ENCODE peak calls at places on chromosome 13, in ten cellular contexts. I is upper lobe of right lung, M is mammary epithelial cell, C is pancreas, N is HL-60, D is left ventricle myocardium inferior, L is ascending aorta, S is RWPE1, B is hepatocyte, O is substantia nigra. H is an unnamed sample.
A peak's percentile ranks its signal among the peaks of the same experiment; 100 is the strongest.

GRCh38 chr13:42396501-42396900 is 124.5 kb downstream of the AKAP11 start:
- DNase-seq in C (no peak), S (no peak), N (no peak), I (no peak), D (no peak), B (no peak), M (peak; percentile 18), L (no peak), O (no peak), H (no peak)

GRCh38 chr13:112447761-112448603 is 71.8 kb downstream of the SPACA7 start:
- DNase-seq in O (no peak), I (no peak), B (no peak), D (no peak), S (no peak), L (no peak), M (no peak), N (no peak), C (peak; percentile 53), H (no peak)

GRCh38 chr13:99018418-99019180 is 40.7 kb upstream of the DOCK9 start:
- DNase-seq in L (no peak), C (no peak), B (no peak), S (no peak), O (no peak), I (no peak), D (no peak), M (peak; percentile 59), N (no peak), H (no peak)

GRCh38 chr13:75637101-75637774 is 1.1 kb downstream of the LMO7 start:
- DNase-seq in L (no peak), M (peak; percentile 18), B (no peak), N (no peak), O (no peak), C (no peak), D (no peak), I (no peak), S (no peak), H (no peak)

GRCh38 chr13:113728571-113729054 is 30.4 kb upstream of the TMEM255B start:
- DNase-seq in L (no peak), I (peak; percentile 59), M (no peak), N (no peak), C (peak; percentile 44), B (no peak), O (no peak), S (no peak), D (no peak), H (no peak)

GRCh38 chr13:98476538-98476966 is 100.4 kb downstream of the STK24 start:
- DNase-seq in L (peak; percentile 81), N (peak; percentile 93), M (peak; percentile 90), D (peak; percentile 45), I (peak; percentile 76), B (no peak), S (peak; percentile 67), C (no peak), O (no peak), H (no peak)

GRCh38 chr13:41179593-41180250 is 14.6 kb downstream of the KBTBD7 start:
- DNase-seq in M (peak; percentile 68), N (no peak), I (no peak), C (no peak), O (no peak), S (no peak), D (no peak), B (no peak), L (no peak), H (no peak)

GRCh38 chr13:23292596-23292995 is 111.8 kb downstream of the SGCG start:
- DNase-seq in B (no peak), M (no peak), I (no peak), S (no peak), O (no peak), D (no peak), L (no peak), N (no peak), C (no peak), H (no peak)

DNA sequence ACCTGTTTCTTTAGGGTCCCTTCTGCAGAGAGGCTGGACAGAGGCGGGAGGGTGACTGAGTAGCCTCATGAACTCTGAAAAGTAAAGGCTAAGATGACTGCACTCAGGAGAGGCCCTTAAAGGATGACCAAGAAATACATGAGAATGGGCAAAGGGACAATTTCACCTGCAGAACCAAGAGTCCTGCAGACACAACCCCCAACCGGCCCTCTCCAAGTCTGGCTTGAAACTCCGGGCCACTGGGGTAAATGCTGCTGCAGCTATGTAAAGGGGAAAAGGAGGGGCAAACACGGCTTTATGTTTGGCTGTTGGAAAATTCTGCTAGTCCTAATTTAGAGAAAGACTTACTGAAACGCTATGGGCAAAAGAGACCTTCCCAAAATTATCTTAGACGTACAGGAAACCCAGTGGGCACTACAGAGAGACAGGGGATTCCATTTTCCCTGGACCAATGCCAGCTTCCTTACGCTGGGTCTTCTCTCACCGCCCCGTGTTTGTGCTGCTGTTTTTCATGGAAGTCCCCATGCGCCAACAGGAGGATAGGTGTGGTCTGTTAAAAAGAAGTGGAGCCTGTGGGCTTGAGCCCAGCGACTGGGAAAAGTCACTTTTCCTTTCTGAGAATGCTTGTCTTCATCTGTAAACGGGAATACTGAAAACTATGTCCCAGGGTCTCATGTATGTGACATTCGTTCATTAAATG is 10.6 kb downstream of the COL4A2 start:
- DNase-seq in O (no peak), D (no peak), S (no peak), M (no peak), I (no peak), N (no peak), B (no peak), C (no peak), L (no peak), H (no peak)
- H3K27ac ChIP-seq in O (no peak overlapping the region), D (peak overlapping the region; percentile 83), S (peak overlapping the region; percentile 14), M (no peak overlapping the region), I (no peak overlapping the region), N (no peak overlapping the region), B (no peak overlapping the region), C (no peak overlapping the region), L (no peak overlapping the region), H (no peak overlapping the region)

DNA sequence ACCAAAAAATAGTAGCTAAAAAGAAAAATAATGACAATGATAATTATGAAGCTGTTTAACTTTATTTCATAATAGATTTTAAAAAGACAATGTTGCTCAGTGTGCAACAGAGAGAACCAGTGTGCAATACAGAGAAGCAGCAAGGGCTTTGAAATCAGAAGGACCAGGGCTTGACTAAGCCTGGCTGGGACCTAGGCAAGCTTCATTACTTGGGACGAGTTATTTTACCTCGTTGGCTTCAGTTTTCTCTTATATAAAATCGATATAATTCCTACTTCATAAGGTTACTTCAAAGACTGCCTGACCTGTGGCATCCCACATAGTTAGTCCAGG is 56.9 kb downstream of the MBNL2 start:
- DNase-seq in M (no peak), B (no peak), S (no peak), L (no peak), O (no peak), D (no peak), C (no peak), N (no peak), I (no peak), H (no peak)
- H3K27ac ChIP-seq in M (peak overlapping the region; percentile 93), B (peak overlapping the region; percentile 77), S (no peak overlapping the region), L (peak overlapping the region; percentile 71), O (no peak overlapping the region), D (peak overlapping the region; percentile 52), C (no peak overlapping the region), N (no peak overlapping the region), I (no peak overlapping the region), H (no peak overlapping the region)

GRCh38 chr13:110298221-110298565 is 8.8 kb downstream of the COL4A1 start:
- DNase-seq in L (no peak), I (no peak), D (no peak), B (no peak), C (no peak), M (no peak), N (no peak), S (no peak), O (no peak), H (no peak)

GRCh38 chr13:110297011-110297410 is 9.9 kb downstream of the COL4A1 start:
- DNase-seq in D (no peak), M (no peak), C (no peak), L (peak; percentile 53), N (no peak), B (no peak), I (no peak), S (no peak), O (no peak), H (no peak)

GRCh38 chr13:110300090-110300815 is 6.7 kb downstream of the COL4A1 start:
- DNase-seq in C (no peak), B (no peak), N (no peak), I (no peak), M (no peak), D (no peak), S (no peak), L (no peak), O (no peak), H (no peak)

GRCh38 chr13:110297771-110298170 is 9.2 kb downstream of the COL4A1 start:
- DNase-seq in D (no peak), I (no peak), C (no peak), N (no peak), S (no peak), B (no peak), L (no peak), O (no peak), M (no peak), H (no peak)

GRCh38 chr13:110298566-110299321 is 8.2 kb downstream of the COL4A1 start:
- DNase-seq in L (peak; percentile 75), S (no peak), C (no peak), O (no peak), D (no peak), B (no peak), I (no peak), N (no peak), M (no peak), H (no peak)
- H3K27ac ChIP-seq in L (peak overlapping the region; percentile 70), S (no peak overlapping the region), C (peak overlapping the region; percentile 17), O (no peak overlapping the region), D (peak overlapping the region; percentile 97), B (no peak overlapping the region), I (peak overlapping the region; percentile 45), N (no peak overlapping the region), M (no peak overlapping the region), H (no peak overlapping the region)

GRCh38 chr13:85314686-85315085 is 484.5 kb downstream of the SLITRK6 start:
- DNase-seq in N (no peak), C (no peak), D (no peak), O (no peak), L (no peak), S (no peak), I (no peak), B (no peak), M (no peak), H (no peak)

GRCh38 chr13:85312071-85312470 is 487.1 kb downstream of the SLITRK6 start:
- DNase-seq in I (no peak), L (no peak), D (no peak), N (no peak), S (no peak), C (no peak), B (no peak), O (no peak), M (no peak), H (no peak)

GRCh38 chr13:85317781-85318180 is 481.4 kb downstream of the SLITRK6 start:
- DNase-seq in C (no peak), M (no peak), O (no peak), B (no peak), L (no peak), D (no peak), S (no peak), N (no peak), I (no peak), H (no peak)

GRCh38 chr13:85316501-85316900 is 482.7 kb downstream of the SLITRK6 start:
- DNase-seq in M (no peak), S (no peak), C (no peak), L (no peak), N (no peak), D (no peak), O (no peak), B (no peak), I (no peak), H (no peak)

DNA sequence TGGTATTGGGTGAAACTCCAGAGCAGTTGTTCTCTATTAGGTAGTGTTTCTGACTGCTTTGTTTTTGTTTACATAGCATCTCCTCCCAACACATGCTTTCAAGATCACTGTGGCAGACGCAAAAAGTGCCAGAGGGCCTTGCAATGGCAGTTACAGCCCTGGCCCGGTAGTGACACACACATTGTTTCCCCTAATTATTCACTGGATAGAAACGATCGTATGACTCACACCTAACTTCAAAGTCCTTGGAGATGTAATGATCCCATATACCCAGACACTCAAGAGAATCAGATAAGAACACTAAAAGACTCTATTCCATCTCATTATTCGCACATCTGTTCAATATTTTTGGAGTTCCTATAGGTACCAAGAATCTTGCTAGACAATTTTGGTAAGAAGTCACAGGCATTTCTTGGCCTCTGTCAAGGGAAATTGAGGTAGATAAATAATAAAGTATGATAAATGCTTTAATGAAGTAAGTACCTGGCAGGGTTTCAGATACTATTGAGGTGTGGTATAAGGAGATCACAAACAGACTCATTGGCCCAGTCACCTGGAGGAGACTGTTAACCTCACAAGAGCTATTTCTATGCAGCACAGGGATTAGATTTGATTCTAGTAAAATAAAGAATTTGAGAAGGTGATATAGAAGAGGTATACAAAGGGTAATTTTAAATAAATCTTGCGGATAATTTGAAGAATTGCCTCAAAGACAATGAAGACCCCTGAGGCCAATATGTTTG is 485.3 kb downstream of the SLITRK6 start:
- DNase-seq in D (no peak), O (no peak), I (no peak), L (no peak), S (peak; percentile 43), N (no peak), M (peak; percentile 64), C (no peak), B (peak; percentile 7), H (no peak)
- H3K27ac ChIP-seq in D (no peak overlapping the region), O (no peak overlapping the region), I (no peak overlapping the region), L (no peak overlapping the region), S (no peak overlapping the region), N (no peak overlapping the region), M (no peak overlapping the region), C (no peak overlapping the region), B (no peak overlapping the region), H (no peak overlapping the region)

H was measured in iPS DF 6.9.